ENCODE peak calls at places on chromosomes 4 and X, in four cellular contexts. V is GM12878, P is HepG2, X is H1. M is an unnamed sample.

GRCh38 chrX:69238960-69239231 is 73.6 kb upstream of the PJA1 start:
- DNase-seq in V (no peak), P (no peak), X (no peak), M (no peak)

GRCh38 chrX:11724122-11725017 is 33.7 kb upstream of the MSL3 start:
- DNase-seq in X (no peak), V (no peak), P (peak), M (peak)

GRCh38 chr4:85595098-85595775 is 120.3 kb downstream of the ARHGAP24 start:
- DNase-seq in V (no peak), P (no peak), X (no peak), M (no peak)

GRCh38 chr4:77418333-77418732 is 187.3 kb upstream of the CXCL13 start:
- DNase-seq in X (no peak), V (no peak), P (no peak), M (peak)

GRCh38 chr4:5524900-5525299 is 183.5 kb downstream of the EVC2 start:
- DNase-seq in X (no peak), V (no peak), P (no peak), M (peak)

GRCh38 chr4:687975-688694 is 816 bp downstream of the SLC49A3 start:
- DNase-seq in V (no peak), P (no peak), X (no peak), M (no peak)

GRCh38 chr4:137749466-137749865 is 217.2 kb upstream of the PCDH18 start:
- DNase-seq in X (no peak), V (no peak), P (no peak), M (no peak)

GRCh38 chrX:153981771-153982533 is 9.4 kb downstream of the TMEM187 start:
- DNase-seq in P (no peak), V (no peak), X (no peak), M (no peak)

GRCh38 chrX:30141966-30142365 is 73.4 kb upstream of the MAGEB2 start:
- DNase-seq in V (no peak), P (peak), X (no peak), M (peak)

GRCh38 chr4:173531085-173531965 is 1.3 kb upstream of the HAND2 start:
- DNase-seq in P (no peak), X (peak), V (no peak), M (no peak)

GRCh38 chr4:876780-877179 is 50.9 kb upstream of the CPLX1 start:
- DNase-seq in X (peak), P (no peak), V (no peak), M (peak)

DNA sequence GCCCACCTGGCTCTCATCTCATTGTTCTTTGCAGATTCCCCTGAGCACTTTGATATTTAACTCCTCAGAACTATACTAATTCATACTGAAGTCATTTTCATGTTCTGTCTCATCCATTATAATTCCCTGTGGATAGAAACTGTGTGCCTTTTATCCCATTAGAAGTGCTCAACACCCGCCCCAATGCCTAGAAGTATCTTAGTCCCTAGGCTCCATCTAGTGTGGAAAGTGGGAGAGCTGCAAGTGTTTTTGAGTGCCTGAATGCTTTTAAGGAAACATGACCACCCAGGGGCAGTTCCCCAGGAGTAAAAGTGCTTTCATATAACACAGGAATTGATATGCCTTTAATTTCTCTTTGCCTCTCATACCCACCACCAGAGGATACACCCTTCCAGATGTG is 117.0 kb downstream of the CHRDL1 start:
- DNase-seq in P (no peak), X (no peak), V (no peak), M (no peak)
- TF ChIP-seq TCF12 in P (no peak), X (no peak), V (no peak), M (no peak)

DNA sequence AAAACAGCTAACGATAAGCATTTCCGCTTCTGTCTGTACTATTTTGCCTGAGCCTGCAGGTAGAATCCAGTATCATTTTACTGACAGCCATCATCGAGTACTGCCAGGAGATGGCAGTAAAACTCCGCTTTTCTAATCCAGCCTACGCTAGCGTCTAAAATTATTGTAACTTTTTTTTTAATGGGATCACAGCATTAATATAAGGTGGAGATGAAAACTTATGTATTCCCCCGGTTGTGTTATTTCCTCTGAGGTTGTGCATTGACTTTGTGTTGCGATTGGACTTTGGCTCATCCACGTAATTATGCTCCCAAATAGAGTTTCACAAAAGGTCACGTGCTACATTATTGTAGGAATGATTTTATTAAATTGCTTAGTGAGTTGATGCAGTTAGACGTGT is 248.1 kb downstream of the C4orf33 start:
- DNase-seq in V (no peak), P (peak), X (no peak), M (peak)
- TF ChIP-seq MAX in V (no peak), P (no peak), X (no peak), M (no peak)

GRCh38 chr4:153019906-153020305 is 83.8 kb downstream of the FHDC1 start:
- DNase-seq in V (no peak), P (no peak), X (no peak), M (no peak)

GRCh38 chr4:153024466-153024865 is 88.3 kb downstream of the FHDC1 start:
- DNase-seq in X (no peak), V (no peak), P (no peak), M (no peak)

GRCh38 chr4:153023692-153024394 is 87.7 kb downstream of the FHDC1 start:
- DNase-seq in X (no peak), V (no peak), P (no peak), M (no peak)

GRCh38 chr4:153020460-153020859 is 84.3 kb downstream of the FHDC1 start:
- DNase-seq in X (no peak), P (no peak), V (no peak), M (no peak)

GRCh38 chr4:153022233-153022632 is 86.1 kb downstream of the FHDC1 start:
- DNase-seq in V (no peak), X (no peak), P (no peak), M (no peak)
- TF ChIP-seq TCF12 in V (no peak), X (no peak), P (no peak), M (no peak)

GRCh38 chr4:22093126-22093525 is 144.6 kb upstream of the KCNIP4 start:
- DNase-seq in V (no peak), X (no peak), P (no peak), M (no peak)

GRCh38 chr4:22091351-22091731 is 142.8 kb upstream of the KCNIP4 start:
- DNase-seq in X (no peak), P (no peak), V (no peak), M (no peak)

GRCh38 chr4:22094217-22094616 is 145.6 kb upstream of the KCNIP4 start:
- DNase-seq in V (no peak), P (no peak), X (no peak), M (no peak)

GRCh38 chr4:22091906-22092305 is 143.3 kb upstream of the KCNIP4 start:
- DNase-seq in X (no peak), P (no peak), V (no peak), M (no peak)

GRCh38 chr4:22090655-22091350 is 142.2 kb upstream of the KCNIP4 start:
- DNase-seq in X (no peak), V (no peak), P (no peak), M (no peak)
- TF ChIP-seq MAX in X (no peak), V (no peak), P (no peak), M (no peak)

M was measured in SK-N-SH.